ENCODE peak calls at places on chromosomes 3 and 15, in six cellular contexts. One of them, this sample, is unnamed.

GRCh38 chr15:92643849-92644815 is 11.4 kb downstream of the FAM174B start:
- DNase-seq in globus pallidus: no peak
- DNase-seq in renal cortical epithelial cell: no peak
- DNase-seq in WTC11: no peak
- DNase-seq in iris pigment epithelial cell: no peak
- DNase-seq in endothelial cell: no peak
- DNase-seq in this sample: no peak

GRCh38 chr3:141330718-141331369 is 37.5 kb upstream of the ZBTB38 start:
- DNase-seq in globus pallidus: no peak
- DNase-seq in renal cortical epithelial cell: no peak
- DNase-seq in WTC11: no peak
- DNase-seq in iris pigment epithelial cell: no peak
- DNase-seq in endothelial cell: no peak
- DNase-seq in this sample: no peak

GRCh38 chr3:16667633-16668032 is 62.4 kb upstream of the DAZL start:
- DNase-seq in globus pallidus: no peak
- DNase-seq in renal cortical epithelial cell: peak
- DNase-seq in WTC11: no peak
- DNase-seq in iris pigment epithelial cell: no peak
- DNase-seq in endothelial cell: no peak
- DNase-seq in this sample: no peak

GRCh38 chr15:34987182-34987488 is 952 bp downstream of the ZNF770 start:
- DNase-seq in globus pallidus: no peak
- DNase-seq in renal cortical epithelial cell: no peak
- DNase-seq in WTC11: no peak
- DNase-seq in iris pigment epithelial cell: no peak
- DNase-seq in endothelial cell: no peak
- DNase-seq in this sample: no peak

GRCh38 chr3:9194509-9195184 is 54.8 kb downstream of the SRGAP3 start:
- DNase-seq in globus pallidus: no peak
- DNase-seq in renal cortical epithelial cell: no peak
- DNase-seq in WTC11: no peak
- DNase-seq in iris pigment epithelial cell: no peak
- DNase-seq in endothelial cell: no peak
- DNase-seq in this sample: no peak

GRCh38 chr3:67819447-67819846 is 165.0 kb upstream of the SUCLG2 start:
- DNase-seq in globus pallidus: peak
- DNase-seq in renal cortical epithelial cell: peak
- DNase-seq in WTC11: no peak
- DNase-seq in iris pigment epithelial cell: no peak
- DNase-seq in endothelial cell: no peak
- DNase-seq in this sample: no peak

GRCh38 chr15:71085809-71086208 is 29.5 kb upstream of the THSD4 start:
- DNase-seq in globus pallidus: no peak
- DNase-seq in renal cortical epithelial cell: no peak
- DNase-seq in WTC11: peak
- DNase-seq in iris pigment epithelial cell: no peak
- DNase-seq in endothelial cell: no peak
- DNase-seq in this sample: no peak

GRCh38 chr3:179853176-179853575 is 183.6 kb downstream of the PEX5L start:
- DNase-seq in globus pallidus: no peak
- DNase-seq in renal cortical epithelial cell: no peak
- DNase-seq in WTC11: no peak
- DNase-seq in iris pigment epithelial cell: peak
- DNase-seq in endothelial cell: no peak
- DNase-seq in this sample: peak